ENCODE peak calls at places on chromosomes 12 and 14, in nine cellular contexts. J is effector memory CD8-positive, alpha-beta T cell; Y is kidney tubule cell; Q is Calu3; V is NCI-H1930; M is spleen; U is CD4-positive, CD25-positive, alpha-beta regulatory T cell; I is progenitor cell of endocrine pancreas; R is EL. P is an unnamed sample.

GRCh38 chr12:57837779-57838562 is 8.6 kb downstream of the CTDSP2 start:
- DNase-seq in J (no peak), Y (peak; percentile 65), Q (no peak), V (no peak), M (no peak), U (no peak), I (no peak), R (peak; percentile 86), P (no peak)

GRCh38 chr12:7645395-7646177 is 20.1 kb downstream of the APOBEC1 start:
- DNase-seq in J (peak; percentile 12), Y (peak; percentile 25), Q (no peak), V (peak; percentile 34), M (no peak), U (no peak), I (no peak), R (peak; percentile 36), P (peak; percentile 22)

GRCh38 chr14:68734231-68734732 is 58.6 kb downstream of the ZFP36L1 start:
- DNase-seq in J (peak; percentile 27), Y (peak; percentile 48), Q (no peak), V (no peak), M (peak; percentile 85), U (no peak), I (no peak), R (no peak), P (peak; percentile 62)

GRCh38 chr12:89708793-89709156 is at the start of gene ATP2B1:
- DNase-seq in J (peak; percentile 87), Y (peak; percentile 92), Q (peak; percentile 94), V (peak; percentile 80), M (peak; percentile 99), U (peak; percentile 80), I (peak; percentile 74), R (peak; percentile 89), P (peak; percentile 91)

GRCh38 chr12:14402697-14403096 is 37.2 kb downstream of the ATF7IP start:
- DNase-seq in J (no peak), Y (no peak), Q (no peak), V (no peak), M (no peak), U (no peak), I (no peak), R (no peak), P (no peak)

GRCh38 chr12:94225924-94226630 is 77.7 kb downstream of the PLXNC1 start:
- DNase-seq in J (no peak), Y (no peak), Q (no peak), V (no peak), M (no peak), U (no peak), I (no peak), R (no peak), P (no peak)

GRCh38 chr14:91078095-91078737 is 17.8 kb upstream of the RPS6KA5 start:
- DNase-seq in J (peak; percentile 38), Y (no peak), Q (no peak), V (no peak), M (no peak), U (no peak), I (no peak), R (no peak), P (peak; percentile 56)

GRCh38 chr12:19757317-19757877 is 318.1 kb downstream of the AEBP2 start:
- DNase-seq in J (no peak), Y (peak; percentile 40), Q (no peak), V (peak; percentile 11), M (no peak), U (no peak), I (no peak), R (peak; percentile 48), P (no peak)

GRCh38 chr12:121326996-121327674 is 25.1 kb downstream of the ANAPC5 start:
- DNase-seq in J (no peak), Y (no peak), Q (no peak), V (no peak), M (no peak), U (no peak), I (no peak), R (no peak), P (no peak)

GRCh38 chr12:24505366-24506025 is 443.4 kb downstream of the BCAT1 start:
- DNase-seq in J (no peak), Y (no peak), Q (no peak), V (no peak), M (no peak), U (no peak), I (no peak), R (no peak), P (no peak)

GRCh38 chr12:124727922-124728321 is 135.7 kb downstream of the SCARB1 start:
- DNase-seq in J (no peak), Y (no peak), Q (no peak), V (no peak), M (no peak), U (no peak), I (no peak), R (no peak), P (no peak)

GRCh38 chr14:55099741-55100140 is 29.3 kb upstream of the LGALS3 start:
- DNase-seq in J (no peak), Y (no peak), Q (no peak), V (no peak), M (no peak), U (no peak), I (no peak), R (no peak), P (no peak)

GRCh38 chr14:26527095-26527494 is 70.7 kb downstream of the NOVA1 start:
- DNase-seq in J (no peak), Y (peak; percentile 93), Q (no peak), V (no peak), M (no peak), U (no peak), I (no peak), R (no peak), P (no peak)

GRCh38 chr14:51302319-51303030 is 62.4 kb downstream of the TMX1 start:
- DNase-seq in J (no peak), Y (peak; percentile 67), Q (no peak), V (no peak), M (no peak), U (no peak), I (no peak), R (peak; percentile 45), P (no peak)

GRCh38 chr14:99730876-99731351 is 46.8 kb downstream of the CYP46A1 start:
- DNase-seq in J (no peak), Y (no peak), Q (no peak), V (no peak), M (peak; percentile 50), U (no peak), I (no peak), R (no peak), P (no peak)

P was measured in immature natural killer cell.